ENCODE peak calls at places on chromosomes 1 and 21, in four cellular contexts. V, K, Y and P are unnamed samples. For H3K27me3, the result is how much of the 10 kb centered on the place peaks cover.

GRCh38 chr1:172978595-172978994 is 72.1 kb downstream of the TNFSF18 start:
- DNase-seq in V (no peak), K (no peak), Y (no peak), P (no peak)

GRCh38 chr1:161045749-161046573 is at the start of gene USF1:
- DNase-seq in V (peak), K (peak), Y (no peak), P (peak)

GRCh38 chr1:246564839-246565750 is 966 bp downstream of the TFB2M start:
- DNase-seq in V (no peak), K (no peak), Y (no peak), P (no peak)

GRCh38 chr1:47650205-47650604 is 212.4 kb downstream of the FOXD2 start:
- DNase-seq in V (no peak), K (peak), Y (peak), P (peak)

GRCh38 chr1:171610385-171610784 is 11.7 kb upstream of the MYOCOS start:
- DNase-seq in V (no peak), K (no peak), Y (no peak), P (peak)

GRCh38 chr1:211529453-211529852 is 37.5 kb upstream of the RD3 start:
- DNase-seq in V (no peak), K (no peak), Y (no peak), P (no peak)

GRCh38 chr1:121525355-121525754 is 340.6 kb downstream of the SRGAP2C start:
- DNase-seq in V (no peak), K (no peak), Y (no peak), P (no peak)

GRCh38 chr1:47568763-47569162 is 130.9 kb downstream of the FOXD2 start:
- DNase-seq in V (no peak), K (no peak), Y (no peak), P (no peak)

GRCh38 chr1:201282931-201283829 is at the start of gene PKP1:
- DNase-seq in V (no peak), K (peak), Y (no peak), P (peak)

GRCh38 chr1:51877434-51878306 is 857 bp downstream of the NRDC start:
- DNase-seq in V (no peak), K (peak), Y (no peak), P (peak)

GRCh38 chr1:86155061-86155806 is 1.3 kb downstream of the COL24A1 start:
- DNase-seq in V (peak), K (no peak), Y (no peak), P (peak)

GRCh38 chr1:107523061-107523460 is 382.2 kb downstream of the NTNG1 start:
- DNase-seq in V (no peak), K (no peak), Y (no peak), P (no peak)

GRCh38 chr1:225847610-225848009 is 34.6 kb downstream of the TMEM63A start:
- DNase-seq in V (no peak), K (no peak), Y (no peak), P (no peak)

GRCh38 chr1:33010946-33011731 is 25.5 kb downstream of the AK2 start:
- DNase-seq in V (no peak), K (no peak), Y (no peak), P (peak)

GRCh38 chr1:151854658-151855057 is 1.1 kb upstream of the THEM5 start:
- DNase-seq in V (no peak), K (no peak), Y (no peak), P (no peak)

GRCh38 chr1:50417946-50418599 is 5.2 kb downstream of the DMRTA2 start:
- DNase-seq in V (peak), K (no peak), Y (no peak), P (no peak)

GRCh38 chr21:25080706-25081495 is 526.4 kb downstream of the MRPL39 start:
- DNase-seq in V (no peak), K (no peak), Y (no peak), P (peak)

GRCh38 chr1:209106237-209106741 is 477.2 kb upstream of the CAMK1G start:
- DNase-seq in V (no peak), K (peak), Y (no peak), P (peak)

GRCh38 chr1:22930235-22930912 is 42.3 kb downstream of the LACTBL1 start:
- DNase-seq in V (peak), K (peak), Y (no peak), P (peak)

GRCh38 chr1:219990782-219991510 is 55.4 kb downstream of the EPRS1 start:
- DNase-seq in V (peak), K (peak), Y (no peak), P (peak)

GRCh38 chr1:40742363-40743061 is 41.1 kb upstream of the KCNQ4 start:
- DNase-seq in V (no peak), K (no peak), Y (no peak), P (no peak)

GRCh38 chr1:167629681-167630567 is at the start of gene RCSD1:
- DNase-seq in V (peak), K (no peak), Y (no peak), P (peak)

GRCh38 chr1:36327421-36328087 is 4.1 kb upstream of the EVA1B start:
- DNase-seq in V (no peak), K (no peak), Y (peak), P (no peak)

GRCh38 chr1:5616366-5617178 is 375.7 kb downstream of the NPHP4 start:
- DNase-seq in V (no peak), K (no peak), Y (no peak), P (no peak)

GRCh38 chr1:36880155-36881070 is 153.9 kb downstream of the GRIK3 start:
- DNase-seq in V (no peak), K (no peak), Y (no peak), P (no peak)

GRCh38 chr1:206506803-206507394 is 432 bp upstream of the RASSF5 start:
- DNase-seq in V (no peak), K (no peak), Y (no peak), P (no peak)
- TF ChIP-seq EZH2 in V (no peak), K (no peak), Y (no peak), P (peak)

DNA sequence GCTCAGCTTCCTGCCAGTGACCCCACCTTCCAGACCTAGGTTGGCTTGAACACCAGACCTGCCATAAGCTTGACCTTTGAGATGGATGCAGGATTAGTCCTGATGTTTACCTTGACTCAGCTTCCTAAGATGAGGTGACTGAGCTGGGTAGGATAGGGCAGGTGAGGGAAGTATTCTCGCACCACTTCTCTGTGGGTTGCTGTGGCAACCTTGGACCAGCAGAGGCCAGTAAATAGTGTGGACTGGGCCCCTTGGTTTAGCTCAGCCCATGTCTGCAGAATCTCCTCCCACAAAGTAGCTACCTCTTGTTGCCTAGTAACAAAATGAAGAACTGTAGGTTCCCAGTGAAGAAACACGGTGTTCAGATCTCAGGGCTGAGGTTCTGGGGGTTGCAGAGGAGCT is 8.4 kb downstream of the RPS6KA1 start:
- DNase-seq in V (peak), K (no peak), Y (no peak), P (peak)
- TF ChIP-seq CTCF in V (peak), K (no peak), Y (no peak), P (peak)

GRCh38 chr1:18001725-18002124 is 105.9 kb upstream of the IGSF21 start:
- DNase-seq in V (no peak), K (no peak), Y (no peak), P (no peak)

GRCh38 chr1:18005238-18005637 is 102.4 kb upstream of the IGSF21 start:
- DNase-seq in V (no peak), K (no peak), Y (no peak), P (no peak)

GRCh38 chr1:18008116-18008515 is 99.5 kb upstream of the IGSF21 start:
- DNase-seq in V (no peak), K (no peak), Y (no peak), P (no peak)

GRCh38 chr1:18007391-18008106 is 100.0 kb upstream of the IGSF21 start:
- DNase-seq in V (no peak), K (no peak), Y (no peak), P (no peak)

GRCh38 chr1:18004257-18004656 is 103.3 kb upstream of the IGSF21 start:
- DNase-seq in V (no peak), K (no peak), Y (no peak), P (no peak)
- H3K27me3 ChIP-seq in V (under half), K (under half), Y (under half), P (under half)

GRCh38 chr1:95122151-95122697 is 5.1 kb downstream of the TLCD4 start:
- DNase-seq in V (no peak), K (no peak), Y (no peak), P (no peak)

GRCh38 chr1:95116666-95117206 is 419 bp upstream of the TLCD4 start:
- DNase-seq in V (peak), K (peak), Y (no peak), P (peak)

GRCh38 chr1:95117207-95118018 is at the start of gene TLCD4:
- DNase-seq in V (peak), K (peak), Y (no peak), P (peak)

GRCh38 chr1:95115708-95116137 is 1.4 kb upstream of the TLCD4 start:
- DNase-seq in V (peak), K (no peak), Y (no peak), P (no peak)

DNA sequence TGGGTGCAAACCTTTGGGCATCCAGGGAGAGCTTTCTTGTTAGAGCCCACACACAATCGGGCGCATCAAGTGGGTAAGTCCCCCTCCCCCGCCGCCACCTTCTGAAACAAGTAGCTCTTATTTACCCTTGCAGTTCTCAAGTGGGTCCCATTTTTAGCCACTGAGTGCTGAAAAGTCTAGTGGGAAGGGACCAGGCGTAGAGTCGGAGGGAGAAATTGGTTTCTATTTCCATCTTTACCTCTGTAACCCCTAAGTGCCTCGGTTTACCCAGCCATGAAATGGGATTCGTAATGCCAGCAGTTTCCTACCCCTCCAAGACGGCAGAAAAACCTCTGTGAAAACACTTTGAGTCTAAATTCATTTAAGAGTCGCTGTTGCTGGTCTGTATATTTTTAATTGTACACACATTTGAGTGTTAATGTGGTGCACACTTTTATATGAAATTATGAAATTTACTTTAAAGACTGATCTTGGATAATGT is 904 bp downstream of the TLCD4 start:
- DNase-seq in V (peak), K (peak), Y (no peak), P (peak)
- TF ChIP-seq EZH2 in V (no peak), K (no peak), Y (peak), P (peak)

DNA sequence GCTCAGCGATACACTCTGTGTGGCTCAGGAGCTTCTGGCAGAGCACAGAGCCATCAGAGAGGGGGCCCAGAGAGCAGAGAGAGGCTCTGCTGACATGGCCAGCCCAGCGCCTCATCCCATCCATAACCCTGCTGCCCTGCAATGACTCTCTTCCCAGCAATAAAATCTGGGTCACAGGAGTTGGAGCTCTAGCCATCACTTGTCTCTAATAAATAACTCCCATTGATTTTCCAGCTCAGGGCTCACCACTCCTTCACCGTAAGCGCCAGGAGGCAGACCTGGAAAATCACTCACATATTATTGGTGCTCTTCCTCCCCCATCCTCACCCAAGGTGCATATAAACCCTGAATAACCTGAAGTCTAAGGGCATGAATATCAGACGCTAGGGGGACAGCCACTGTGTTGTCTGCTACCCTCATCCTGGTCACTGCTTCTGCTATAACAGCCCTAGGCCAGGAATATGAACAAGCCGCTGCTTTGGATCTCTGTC is at the start of gene APCS:
- DNase-seq in V (no peak), K (no peak), Y (no peak), P (no peak)
- TF ChIP-seq CTCF in V (no peak), K (no peak), Y (no peak), P (no peak)

GRCh38 chr1:31700468-31701136 is 3.2 kb downstream of the COL16A1 start:
- DNase-seq in V (no peak), K (peak), Y (peak), P (no peak)

GRCh38 chr1:31703431-31704260 is at the start of gene COL16A1:
- DNase-seq in V (peak), K (peak), Y (peak), P (peak)

GRCh38 chr1:31699341-31699891 is 4.4 kb downstream of the COL16A1 start:
- DNase-seq in V (no peak), K (no peak), Y (no peak), P (no peak)

GRCh38 chr1:31702836-31703404 is 897 bp downstream of the COL16A1 start:
- DNase-seq in V (no peak), K (no peak), Y (peak), P (no peak)

GRCh38 chr1:31701137-31701736 is 2.6 kb downstream of the COL16A1 start:
- DNase-seq in V (peak), K (peak), Y (peak), P (peak)
- H3K27me3 ChIP-seq in V (under half), K (under half), Y (under half), P (under half)

GRCh38 chr1:1797731-1798341 is 19.6 kb upstream of the NADK start:
- DNase-seq in V (no peak), K (no peak), Y (no peak), P (no peak)
- TF ChIP-seq EZH2 in V (no peak), K (no peak), Y (no peak), P (no peak)

DNA sequence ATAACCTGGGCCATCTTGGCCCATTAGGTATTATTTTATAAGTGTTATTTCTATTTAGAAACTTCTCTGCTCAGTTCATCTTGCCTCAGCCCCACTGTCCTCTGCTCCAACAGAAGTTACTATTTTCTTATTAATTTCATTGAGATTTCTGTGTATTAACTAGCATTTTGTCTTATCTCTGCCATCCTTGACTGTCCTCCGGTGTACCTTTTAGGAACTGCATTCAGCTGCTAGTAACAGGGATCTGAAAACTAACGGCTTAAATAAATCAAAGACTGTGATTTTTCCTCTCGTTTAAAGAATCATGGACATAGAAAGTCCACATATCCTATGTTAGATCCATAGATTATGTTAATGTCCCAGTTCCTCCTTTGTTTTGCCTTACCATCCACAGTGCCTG is 382.5 kb downstream of the MATN1 start:
- DNase-seq in V (no peak), K (peak), Y (no peak), P (no peak)
- TF ChIP-seq CTCF in V (no peak), K (peak), Y (peak), P (no peak)

GRCh38 chr1:197927908-197928665 is 10.9 kb downstream of the LHX9 start:
- DNase-seq in V (no peak), K (no peak), Y (no peak), P (no peak)
- H3K27me3 ChIP-seq in V (under half), K (under half), Y (under half), P (under half)

DNA sequence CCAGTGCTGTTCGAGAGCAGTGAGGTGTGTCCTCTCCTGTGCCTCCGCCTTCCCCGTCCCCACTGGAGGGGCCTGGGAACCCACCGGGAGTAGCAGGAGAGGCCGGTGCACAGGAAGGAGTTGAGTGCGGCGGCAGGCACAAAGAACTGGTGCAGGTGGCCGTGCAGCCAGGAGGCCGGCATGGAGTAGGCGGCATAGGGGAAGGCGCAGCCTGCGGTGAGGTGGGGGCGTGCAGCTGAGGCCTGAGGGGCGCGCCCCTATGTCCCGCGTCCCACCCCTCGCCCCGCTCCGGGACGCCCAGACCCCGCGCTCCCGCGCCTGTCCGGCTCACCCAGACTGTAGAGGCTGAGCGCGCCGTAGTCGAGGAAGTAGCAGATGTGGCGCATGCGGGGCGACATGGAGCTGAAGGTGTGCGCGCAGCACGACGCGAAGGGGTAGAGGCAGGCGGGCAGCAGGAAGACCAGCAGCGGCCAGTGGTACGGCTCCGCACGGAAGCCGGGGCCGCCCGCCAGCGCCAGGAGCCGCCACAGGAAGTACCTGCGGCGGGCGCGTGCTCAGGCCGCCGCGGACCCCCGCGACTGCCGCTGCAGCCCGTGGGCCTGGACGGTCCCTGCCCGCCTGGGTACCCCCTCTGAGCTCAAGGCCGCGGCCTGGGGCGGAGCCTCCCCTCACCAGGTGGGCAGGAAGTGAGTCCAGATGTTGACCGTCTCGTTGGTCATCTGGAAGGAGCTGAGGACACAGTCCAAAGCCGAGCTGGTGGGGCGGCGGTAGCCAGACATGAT is 2.2 kb downstream of the PAQR6 start:
- DNase-seq in V (no peak), K (no peak), Y (no peak), P (no peak)
- TF ChIP-seq EZH2 in V (no peak), K (no peak), Y (no peak), P (peak)